ENCODE peak calls at places on chromosomes 12 and 14, in five cellular contexts. B is substantia nigra; Z is stimulated activated CD4-positive, alpha-beta T cell treated with anti-CD3 and anti-CD28 coated beads, TNF-alpha, amount 100 ng/mL, for 1 hour; E is stimulated activated CD8-positive, alpha-beta memory T cell treated with anti-CD3 and anti-CD28 coated beads, Interleukin-2, amount 100 ng/mL, for 1 hour; V is naive thymus-derived CD8-positive, alpha-beta T cell. Q is an unnamed sample.

GRCh38 chr14:29016050-29016900 is 249.7 kb downstream of the FOXG1 start:
- DNase-seq in E (no peak), Z (no peak), V (no peak), B (no peak), Q (peak)

GRCh38 chr14:50763386-50764007 is 67.5 kb downstream of the NIN start:
- DNase-seq in E (no peak), Z (no peak), V (no peak), B (no peak), Q (no peak)

GRCh38 chr14:102277874-102278630 is 26.9 kb downstream of the MOK start:
- DNase-seq in V (no peak), E (no peak), Z (no peak), B (no peak), Q (no peak)

GRCh38 chr14:34170891-34171290 is 220.0 kb upstream of the EGLN3 start:
- DNase-seq in E (no peak), B (no peak), Z (no peak), V (no peak), Q (peak)

GRCh38 chr14:94903338-94903737 is 133.4 kb upstream of the GSC start:
- DNase-seq in E (no peak), V (no peak), B (no peak), Z (no peak), Q (no peak)

GRCh38 chr12:49133014-49133413 is 1.8 kb upstream of the TUBA1B start:
- DNase-seq in B (no peak), E (no peak), V (no peak), Z (no peak), Q (no peak)

GRCh38 chr14:105494606-105494929 is 3.5 kb downstream of the TEDC1 start:
- DNase-seq in Z (no peak), V (no peak), B (no peak), E (no peak), Q (no peak)

GRCh38 chr12:27305673-27306504 is 26.7 kb upstream of the BMAL2 start:
- DNase-seq in Z (no peak), B (no peak), V (no peak), E (no peak), Q (no peak)

GRCh38 chr12:110042260-110042659 is 6.1 kb downstream of the C12orf76 start:
- DNase-seq in V (no peak), E (no peak), Z (no peak), B (no peak), Q (no peak)

GRCh38 chr12:111174283-111175108 is 194.4 kb downstream of the PHETA1 start:
- DNase-seq in B (no peak), V (no peak), E (no peak), Z (no peak), Q (no peak)

GRCh38 chr12:109693653-109694224 is 19.9 kb upstream of the FAM222A start:
- DNase-seq in Z (no peak), V (no peak), B (no peak), E (no peak), Q (no peak)

GRCh38 chr12:67331123-67331522 is 62.0 kb downstream of the CAND1 start:
- DNase-seq in B (no peak), Z (no peak), E (no peak), V (no peak), Q (no peak)